ENCODE peak calls at places on chromosomes 6 and 20, in nine cellular contexts. C, N, R, T, B, H, E, U and I are unnamed samples.

GRCh38 chr6:75991941-75992340 is 80.5 kb downstream of the IMPG1 start:
- DNase-seq in N (no peak), C (no peak), U (no peak), H (no peak), B (no peak), R (no peak), E (no peak), T (no peak), I (no peak)

GRCh38 chr6:114051031-114051430 is 80.1 kb upstream of the HDAC2 start:
- DNase-seq in U (no peak), H (no peak), T (no peak), E (no peak), R (no peak), C (no peak), N (no peak), B (no peak), I (no peak)

GRCh38 chr6:100475554-100476325 is 11.0 kb upstream of the SIM1 start:
- DNase-seq in N (no peak), R (no peak), T (no peak), E (peak), B (no peak), C (no peak), H (no peak), U (no peak), I (no peak)

GRCh38 chr6:26025047-26025893 is 62.0 kb upstream of the HFE start:
- DNase-seq in N (no peak), C (no peak), R (no peak), U (peak), T (no peak), H (no peak), E (peak), B (no peak), I (no peak)

GRCh38 chr6:119727504-119728219 is 378.1 kb upstream of the MAN1A1 start:
- DNase-seq in N (no peak), U (no peak), E (no peak), B (no peak), C (no peak), H (no peak), R (no peak), T (no peak), I (no peak)

GRCh38 chr6:125585470-125585869 is 164.0 kb upstream of the HEY2 start:
- DNase-seq in C (no peak), N (no peak), R (no peak), B (no peak), T (no peak), U (no peak), E (no peak), H (no peak), I (no peak)

GRCh38 chr6:134447883-134448387 is 130.0 kb upstream of the SGK1 start:
- DNase-seq in B (no peak), C (no peak), N (no peak), H (no peak), E (peak), R (no peak), T (no peak), U (no peak), I (no peak)

GRCh38 chr6:151512481-151512880 is 18.7 kb downstream of the CCDC170 start:
- DNase-seq in H (no peak), B (no peak), E (no peak), N (no peak), C (no peak), R (no peak), T (no peak), U (no peak), I (no peak)

GRCh38 chr20:59823860-59824259 is 109.6 kb downstream of the SYCP2 start:
- DNase-seq in B (no peak), R (no peak), H (no peak), C (no peak), T (no peak), N (peak), U (no peak), E (no peak), I (no peak)

GRCh38 chr6:158507174-158507573 is 52.7 kb upstream of the TMEM181 start:
- DNase-seq in U (no peak), H (no peak), N (no peak), B (no peak), C (no peak), E (no peak), T (no peak), R (no peak), I (no peak)